ENCODE peak calls at places on chromosomes 16 and 17, in seven cellular contexts. One of them, this sample, is unnamed.

GRCh38 chr17:60167095-60167741 is 17.4 kb downstream of the CA4 start:
- DNase-seq in breast epithelium: no peak
- DNase-seq in stomach: peak; percentile 82
- DNase-seq in HepG2: no peak
- DNase-seq in Panc1: no peak
- DNase-seq in sigmoid colon: no peak
- DNase-seq in vagina: no peak
- DNase-seq in this sample: no peak

GRCh38 chr17:280901-281300 is 71.7 kb downstream of the RPH3AL start:
- DNase-seq in sigmoid colon: peak; percentile 32
- DNase-seq in Panc1: no peak
- DNase-seq in HepG2: no peak
- DNase-seq in vagina: no peak
- DNase-seq in stomach: peak; percentile 15
- DNase-seq in breast epithelium: no peak
- DNase-seq in this sample: no peak

GRCh38 chr17:72090108-72090507 is 30.7 kb upstream of the SOX9 start:
- DNase-seq in stomach: no peak
- DNase-seq in HepG2: peak; percentile 38
- DNase-seq in breast epithelium: no peak
- DNase-seq in sigmoid colon: no peak
- DNase-seq in vagina: no peak
- DNase-seq in Panc1: no peak
- DNase-seq in this sample: no peak

GRCh38 chr16:47132310-47132709 is 11.4 kb downstream of the NETO2 start:
- DNase-seq in vagina: no peak
- DNase-seq in breast epithelium: no peak
- DNase-seq in Panc1: no peak
- DNase-seq in sigmoid colon: no peak
- DNase-seq in HepG2: no peak
- DNase-seq in stomach: no peak
- DNase-seq in this sample: no peak

GRCh38 chr17:74392848-74393247 is 25.5 kb downstream of the GPR142 start:
- DNase-seq in sigmoid colon: no peak
- DNase-seq in breast epithelium: no peak
- DNase-seq in stomach: no peak
- DNase-seq in HepG2: no peak
- DNase-seq in Panc1: no peak
- DNase-seq in vagina: no peak
- DNase-seq in this sample: no peak

GRCh38 chr16:16956376-16956775 is 514.4 kb downstream of the XYLT1 start:
- DNase-seq in breast epithelium: no peak
- DNase-seq in HepG2: no peak
- DNase-seq in vagina: no peak
- DNase-seq in stomach: no peak
- DNase-seq in sigmoid colon: no peak
- DNase-seq in Panc1: no peak
- DNase-seq in this sample: no peak

GRCh38 chr17:3935140-3935542 is 18.9 kb upstream of the P2RX1 start:
- DNase-seq in sigmoid colon: no peak
- DNase-seq in Panc1: no peak
- DNase-seq in breast epithelium: peak; percentile 38
- DNase-seq in HepG2: peak; percentile 73
- DNase-seq in vagina: no peak
- DNase-seq in stomach: peak; percentile 87
- DNase-seq in this sample: no peak

GRCh38 chr17:66542967-66543525 is 240.6 kb downstream of the PRKCA start:
- DNase-seq in Panc1: no peak
- DNase-seq in stomach: no peak
- DNase-seq in sigmoid colon: no peak
- DNase-seq in HepG2: peak; percentile 29
- DNase-seq in breast epithelium: no peak
- DNase-seq in vagina: no peak
- DNase-seq in this sample: no peak

GRCh38 chr16:21256636-21257035 is 21.5 kb downstream of the CRYM start:
- DNase-seq in sigmoid colon: no peak
- DNase-seq in vagina: no peak
- DNase-seq in Panc1: no peak
- DNase-seq in stomach: no peak
- DNase-seq in HepG2: no peak
- DNase-seq in breast epithelium: no peak
- DNase-seq in this sample: no peak

GRCh38 chr17:67557921-67558320 is 159.8 kb upstream of the NOL11 start:
- DNase-seq in breast epithelium: no peak
- DNase-seq in Panc1: no peak
- DNase-seq in stomach: no peak
- DNase-seq in sigmoid colon: peak; percentile 14
- DNase-seq in vagina: no peak
- DNase-seq in HepG2: no peak
- DNase-seq in this sample: no peak

GRCh38 chr16:83903739-83904138 is 4.8 kb downstream of the MLYCD start:
- DNase-seq in HepG2: no peak
- DNase-seq in stomach: no peak
- DNase-seq in breast epithelium: no peak
- DNase-seq in sigmoid colon: peak; percentile 91
- DNase-seq in Panc1: no peak
- DNase-seq in vagina: no peak
- DNase-seq in this sample: no peak

GRCh38 chr17:30922235-30922993 is 669 bp downstream of the ADAP2 start:
- DNase-seq in breast epithelium: no peak
- DNase-seq in stomach: no peak
- DNase-seq in HepG2: no peak
- DNase-seq in Panc1: no peak
- DNase-seq in sigmoid colon: peak; percentile 61
- DNase-seq in vagina: no peak
- DNase-seq in this sample: peak; percentile 62
- TF ChIP-seq POLR2AphosphoS5 in breast epithelium: no peak
- TF ChIP-seq POLR2AphosphoS5 in stomach: no peak
- TF ChIP-seq POLR2AphosphoS5 in HepG2: no peak
- TF ChIP-seq POLR2AphosphoS5 in Panc1: no peak
- TF ChIP-seq POLR2AphosphoS5 in sigmoid colon: no peak
- TF ChIP-seq POLR2AphosphoS5 in vagina: no peak
- TF ChIP-seq POLR2AphosphoS5 in this sample: no peak

GRCh38 chr17:81926451-81927144 is 937 bp downstream of the MAFG start:
- DNase-seq in stomach: peak; percentile 89
- DNase-seq in Panc1: no peak
- DNase-seq in HepG2: peak; percentile 96
- DNase-seq in breast epithelium: peak; percentile 63
- DNase-seq in vagina: no peak
- DNase-seq in sigmoid colon: peak; percentile 94
- DNase-seq in this sample: no peak

GRCh38 chr17:81929253-81930141 is 2.0 kb upstream of the MAFG start:
- DNase-seq in vagina: no peak
- DNase-seq in stomach: no peak
- DNase-seq in breast epithelium: no peak
- DNase-seq in Panc1: no peak
- DNase-seq in HepG2: no peak
- DNase-seq in sigmoid colon: no peak
- DNase-seq in this sample: no peak

GRCh38 chr17:81928497-81929252 is 1.1 kb upstream of the MAFG start:
- DNase-seq in breast epithelium: no peak
- DNase-seq in HepG2: no peak
- DNase-seq in sigmoid colon: no peak
- DNase-seq in vagina: no peak
- DNase-seq in stomach: no peak
- DNase-seq in Panc1: no peak
- DNase-seq in this sample: no peak

GRCh38 chr17:81927145-81927652 is 336 bp downstream of the MAFG start:
- DNase-seq in Panc1: no peak
- DNase-seq in sigmoid colon: no peak
- DNase-seq in HepG2: no peak
- DNase-seq in breast epithelium: no peak
- DNase-seq in stomach: no peak
- DNase-seq in vagina: no peak
- DNase-seq in this sample: no peak

DNA sequence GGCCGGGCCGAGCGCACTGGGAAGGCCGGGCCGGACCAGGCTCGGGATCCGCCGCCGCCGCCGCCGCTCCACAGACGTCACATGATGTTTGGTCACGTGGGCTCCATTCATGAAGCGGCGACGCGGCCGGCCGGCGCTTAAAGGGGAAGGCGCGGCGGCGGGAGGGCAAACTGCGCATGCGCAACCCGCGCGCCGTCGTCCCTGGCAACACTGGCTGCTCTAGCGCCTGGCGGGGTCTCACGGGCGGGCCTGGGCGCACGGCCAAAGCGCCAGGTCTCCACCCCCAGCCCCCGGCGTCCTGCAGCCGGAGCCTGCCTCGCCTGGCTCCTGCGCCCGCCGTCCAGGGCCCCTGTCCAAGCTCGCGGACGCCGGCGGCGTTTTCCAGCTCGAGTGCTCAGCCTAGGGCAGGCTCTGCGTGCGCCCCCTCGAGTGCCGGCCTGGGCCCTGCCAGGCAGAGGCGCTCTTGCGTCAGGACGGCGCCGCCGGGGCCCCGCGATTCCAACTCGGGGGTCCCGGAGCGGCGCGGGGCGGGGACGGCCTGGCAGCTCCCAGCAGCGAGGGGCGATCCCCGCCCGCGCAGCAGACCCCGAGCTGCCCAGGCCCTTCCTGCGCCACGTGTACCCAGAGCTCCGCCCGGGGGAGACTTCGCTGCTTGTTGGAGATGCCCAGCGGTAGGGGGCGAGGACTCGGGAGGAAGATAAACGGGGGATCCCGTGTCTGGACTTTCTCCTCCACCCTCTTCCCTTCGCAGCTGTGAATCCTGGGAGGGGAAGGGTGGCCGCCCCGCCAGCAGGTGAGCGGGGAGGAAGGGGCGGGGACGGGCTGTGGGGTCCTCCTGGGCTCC is at the start of gene MAFG:
- DNase-seq in Panc1: no peak
- DNase-seq in stomach: peak; percentile 94
- DNase-seq in HepG2: peak; percentile 94
- DNase-seq in sigmoid colon: peak; percentile 96
- DNase-seq in vagina: no peak
- DNase-seq in breast epithelium: peak; percentile 90
- DNase-seq in this sample: peak; percentile 93
- TF ChIP-seq CTCF in Panc1: peak; percentile 80
- TF ChIP-seq CTCF in stomach: no peak
- TF ChIP-seq CTCF in HepG2: peak; percentile 73
- TF ChIP-seq CTCF in sigmoid colon: no peak
- TF ChIP-seq CTCF in vagina: no peak
- TF ChIP-seq CTCF in breast epithelium: no peak
- TF ChIP-seq CTCF in this sample: no peak

GRCh38 chr17:17668358-17668757 is 12.9 kb upstream of the RAI1 start:
- DNase-seq in sigmoid colon: no peak
- DNase-seq in Panc1: no peak
- DNase-seq in HepG2: no peak
- DNase-seq in breast epithelium: no peak
- DNase-seq in stomach: no peak
- DNase-seq in vagina: no peak
- DNase-seq in this sample: no peak
- H3K4me1 ChIP-seq in sigmoid colon: peaks cover 3% of the 10 kb centered on the region
- H3K4me1 ChIP-seq in Panc1: peaks cover 3% of the 10 kb centered on the region
- H3K4me1 ChIP-seq in HepG2: peaks cover 92% of the 10 kb centered on the region
- H3K4me1 ChIP-seq in breast epithelium: no peaks in the 10 kb centered on the region
- H3K4me1 ChIP-seq in stomach: peaks cover 5% of the 10 kb centered on the region
- H3K4me1 ChIP-seq in vagina: peaks cover 4% of the 10 kb centered on the region
- H3K4me1 ChIP-seq in this sample: peaks cover 3% of the 10 kb centered on the region

DNA sequence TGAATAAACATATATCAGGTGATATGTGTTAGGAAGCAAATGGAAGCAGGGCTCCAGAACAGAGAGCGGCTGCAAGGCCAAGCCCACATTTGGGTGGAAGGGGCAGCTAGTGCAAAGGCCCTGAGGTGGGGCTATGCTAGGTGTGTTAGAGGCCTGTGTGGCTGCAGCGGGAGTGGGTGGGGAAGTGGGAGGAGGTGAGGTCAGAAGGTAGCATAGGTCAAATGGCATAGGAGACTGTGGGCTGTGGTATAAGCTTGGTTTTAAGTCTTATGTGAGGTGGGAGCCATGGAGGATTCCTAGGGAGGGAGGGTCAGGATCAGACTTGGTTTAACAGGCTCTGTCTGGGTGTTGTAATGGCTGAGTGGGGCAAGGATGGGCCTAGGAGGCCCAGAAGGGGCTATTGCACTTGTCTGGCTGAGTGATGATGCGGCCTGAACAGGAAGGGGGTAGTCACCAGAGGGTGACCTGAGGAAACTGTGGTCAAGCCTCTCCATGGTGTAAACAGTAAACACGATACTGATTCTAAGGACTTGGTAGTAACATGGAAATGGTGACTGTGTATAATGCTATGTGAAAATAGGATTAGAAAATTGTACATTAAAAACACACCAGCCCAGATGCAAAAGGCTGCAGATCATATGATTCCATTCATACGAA is 31.1 kb downstream of the RAI1 start:
- DNase-seq in breast epithelium: no peak
- DNase-seq in stomach: no peak
- DNase-seq in HepG2: no peak
- DNase-seq in Panc1: no peak
- DNase-seq in vagina: no peak
- DNase-seq in sigmoid colon: no peak
- DNase-seq in this sample: no peak
- TF ChIP-seq POLR2AphosphoS5 in breast epithelium: no peak
- TF ChIP-seq POLR2AphosphoS5 in stomach: no peak
- TF ChIP-seq POLR2AphosphoS5 in HepG2: no peak
- TF ChIP-seq POLR2AphosphoS5 in Panc1: no peak
- TF ChIP-seq POLR2AphosphoS5 in vagina: no peak
- TF ChIP-seq POLR2AphosphoS5 in sigmoid colon: no peak
- TF ChIP-seq POLR2AphosphoS5 in this sample: no peak

GRCh38 chr16:57626420-57627170 is 1.8 kb upstream of the ADGRG1 start:
- DNase-seq in breast epithelium: no peak
- DNase-seq in stomach: no peak
- DNase-seq in HepG2: no peak
- DNase-seq in Panc1: no peak
- DNase-seq in vagina: no peak
- DNase-seq in sigmoid colon: no peak
- DNase-seq in this sample: no peak

GRCh38 chr16:57628008-57628781 is at the start of gene ADGRG1:
- DNase-seq in sigmoid colon: peak; percentile 81
- DNase-seq in vagina: no peak
- DNase-seq in breast epithelium: peak; percentile 81
- DNase-seq in Panc1: peak; percentile 41
- DNase-seq in stomach: peak; percentile 72
- DNase-seq in HepG2: peak; percentile 67
- DNase-seq in this sample: peak; percentile 82

GRCh38 chr16:57624806-57625500 is 3.5 kb upstream of the ADGRG1 start:
- DNase-seq in Panc1: no peak
- DNase-seq in vagina: no peak
- DNase-seq in breast epithelium: no peak
- DNase-seq in stomach: no peak
- DNase-seq in HepG2: no peak
- DNase-seq in sigmoid colon: no peak
- DNase-seq in this sample: no peak

GRCh38 chr16:57628782-57629181 is 352 bp downstream of the ADGRG1 start:
- DNase-seq in vagina: no peak
- DNase-seq in Panc1: no peak
- DNase-seq in stomach: no peak
- DNase-seq in sigmoid colon: no peak
- DNase-seq in breast epithelium: no peak
- DNase-seq in HepG2: no peak
- DNase-seq in this sample: no peak

GRCh38 chr16:57627184-57627871 is 1.1 kb upstream of the ADGRG1 start:
- DNase-seq in Panc1: no peak
- DNase-seq in vagina: no peak
- DNase-seq in stomach: no peak
- DNase-seq in HepG2: peak; percentile 42
- DNase-seq in sigmoid colon: no peak
- DNase-seq in breast epithelium: peak; percentile 78
- DNase-seq in this sample: no peak
- TF ChIP-seq CTCF in Panc1: no peak
- TF ChIP-seq CTCF in vagina: no peak
- TF ChIP-seq CTCF in stomach: no peak
- TF ChIP-seq CTCF in HepG2: no peak
- TF ChIP-seq CTCF in sigmoid colon: no peak
- TF ChIP-seq CTCF in breast epithelium: peak; percentile 24
- TF ChIP-seq CTCF in this sample: no peak